ENCODE peak calls at places on chromosomes 16 and 17, in four cellular contexts. One of them, this sample, is unnamed.

GRCh38 chr16:75260856-75261589 is 9.6 kb upstream of the BCAR1 start:
- DNase-seq in endothelial cell of umbilical vein: no peak
- DNase-seq in GM12878: no peak
- DNase-seq in A549: no peak
- DNase-seq in this sample: no peak

GRCh38 chr17:21313320-21313719 is 28.8 kb downstream of the MAP2K3 start:
- DNase-seq in GM12878: no peak
- DNase-seq in endothelial cell of umbilical vein: no peak
- DNase-seq in A549: no peak
- DNase-seq in this sample: no peak

GRCh38 chr16:4556112-4556511 is at the start of gene C16orf96:
- DNase-seq in endothelial cell of umbilical vein: no peak
- DNase-seq in A549: no peak
- DNase-seq in GM12878: no peak
- DNase-seq in this sample: no peak

GRCh38 chr17:67033613-67034012 is 10.7 kb upstream of the CACNG1 start:
- DNase-seq in endothelial cell of umbilical vein: no peak
- DNase-seq in A549: no peak
- DNase-seq in GM12878: no peak
- DNase-seq in this sample: no peak

GRCh38 chr17:78108726-78109488 is 19.6 kb downstream of the TMC6 start:
- DNase-seq in GM12878: no peak
- DNase-seq in A549: no peak
- DNase-seq in endothelial cell of umbilical vein: no peak
- DNase-seq in this sample: no peak

GRCh38 chr16:1054660-1055556 is 17.6 kb upstream of the SSTR5 start:
- DNase-seq in GM12878: no peak
- DNase-seq in endothelial cell of umbilical vein: peak
- DNase-seq in A549: peak
- DNase-seq in this sample: peak

GRCh38 chr17:77491921-77492445 is 351.2 kb downstream of the SEC14L1 start:
- DNase-seq in GM12878: no peak
- DNase-seq in endothelial cell of umbilical vein: no peak
- DNase-seq in A549: no peak
- DNase-seq in this sample: no peak

GRCh38 chr17:82791532-82791931 is 39.7 kb downstream of the TBCD start:
- DNase-seq in endothelial cell of umbilical vein: peak
- DNase-seq in GM12878: no peak
- DNase-seq in A549: no peak
- DNase-seq in this sample: no peak

GRCh38 chr17:72614871-72615626 is 477.4 kb downstream of the SLC39A11 start:
- DNase-seq in A549: peak
- DNase-seq in endothelial cell of umbilical vein: no peak
- DNase-seq in GM12878: no peak
- DNase-seq in this sample: peak

GRCh38 chr16:84851192-84852127 is 31.7 kb downstream of the CRISPLD2 start:
- DNase-seq in A549: peak
- DNase-seq in endothelial cell of umbilical vein: no peak
- DNase-seq in GM12878: no peak
- DNase-seq in this sample: no peak

GRCh38 chr17:75827291-75828050 is 16.7 kb downstream of the UNC13D start:
- DNase-seq in GM12878: no peak
- DNase-seq in endothelial cell of umbilical vein: peak
- DNase-seq in A549: peak
- DNase-seq in this sample: peak

GRCh38 chr16:82881517-82881916 is 254.7 kb downstream of the CDH13 start:
- DNase-seq in A549: no peak
- DNase-seq in GM12878: no peak
- DNase-seq in endothelial cell of umbilical vein: no peak
- DNase-seq in this sample: no peak

GRCh38 chr17:1229891-1230571 is 40.2 kb upstream of the BHLHA9 start:
- DNase-seq in endothelial cell of umbilical vein: no peak
- DNase-seq in A549: no peak
- DNase-seq in GM12878: no peak
- DNase-seq in this sample: no peak

GRCh38 chr17:13209091-13209490 is 191.3 kb upstream of the ELAC2 start:
- DNase-seq in endothelial cell of umbilical vein: no peak
- DNase-seq in GM12878: no peak
- DNase-seq in A549: no peak
- DNase-seq in this sample: no peak

GRCh38 chr16:27330542-27330941 is 16.8 kb downstream of the IL4R start:
- DNase-seq in GM12878: no peak
- DNase-seq in A549: no peak
- DNase-seq in endothelial cell of umbilical vein: peak
- DNase-seq in this sample: no peak

GRCh38 chr17:16929281-16929680 is 42.6 kb downstream of the TNFRSF13B start:
- DNase-seq in endothelial cell of umbilical vein: no peak
- DNase-seq in A549: no peak
- DNase-seq in GM12878: no peak
- DNase-seq in this sample: no peak

GRCh38 chr16:86722970-86723369 is 144.6 kb downstream of the FOXL1 start:
- DNase-seq in endothelial cell of umbilical vein: no peak
- DNase-seq in GM12878: no peak
- DNase-seq in A549: no peak
- DNase-seq in this sample: no peak

GRCh38 chr16:88299751-88300462 is 82.9 kb upstream of the ZNF469 start:
- DNase-seq in endothelial cell of umbilical vein: no peak
- DNase-seq in GM12878: no peak
- DNase-seq in A549: no peak
- DNase-seq in this sample: no peak

GRCh38 chr17:57442914-57443571 is 186.7 kb downstream of the MSI2 start:
- DNase-seq in GM12878: no peak
- DNase-seq in A549: no peak
- DNase-seq in endothelial cell of umbilical vein: peak
- DNase-seq in this sample: no peak

GRCh38 chr17:76714822-76715461 is 4.2 kb upstream of the MXRA7 start:
- DNase-seq in endothelial cell of umbilical vein: peak
- DNase-seq in A549: no peak
- DNase-seq in GM12878: no peak
- DNase-seq in this sample: peak

GRCh38 chr17:4599505-4600281 is 15.4 kb downstream of the SMTNL2 start:
- DNase-seq in A549: no peak
- DNase-seq in endothelial cell of umbilical vein: no peak
- DNase-seq in GM12878: no peak
- DNase-seq in this sample: peak

GRCh38 chr16:84119368-84119767 is 2.6 kb upstream of the MBTPS1 start:
- DNase-seq in endothelial cell of umbilical vein: no peak
- DNase-seq in GM12878: no peak
- DNase-seq in A549: no peak
- DNase-seq in this sample: no peak

GRCh38 chr16:27978876-27979275 is 84.6 kb downstream of the GSG1L start:
- DNase-seq in A549: no peak
- DNase-seq in GM12878: no peak
- DNase-seq in endothelial cell of umbilical vein: no peak
- DNase-seq in this sample: no peak

GRCh38 chr17:73338050-73338491 is 26.3 kb upstream of the CDC42EP4 start:
- DNase-seq in A549: no peak
- DNase-seq in endothelial cell of umbilical vein: no peak
- DNase-seq in GM12878: no peak
- DNase-seq in this sample: no peak

GRCh38 chr16:19810817-19811731 is 73.6 kb downstream of the GPRC5B start:
- DNase-seq in A549: peak
- DNase-seq in endothelial cell of umbilical vein: peak
- DNase-seq in GM12878: no peak
- DNase-seq in this sample: no peak

GRCh38 chr17:57874434-57875108 is 24.7 kb upstream of the MRPS23 start:
- DNase-seq in endothelial cell of umbilical vein: peak
- DNase-seq in A549: no peak
- DNase-seq in GM12878: no peak
- DNase-seq in this sample: peak

GRCh38 chr17:40596261-40596919 is 31.1 kb upstream of the CCR7 start:
- DNase-seq in endothelial cell of umbilical vein: no peak
- DNase-seq in A549: peak
- DNase-seq in GM12878: peak
- DNase-seq in this sample: no peak

DNA sequence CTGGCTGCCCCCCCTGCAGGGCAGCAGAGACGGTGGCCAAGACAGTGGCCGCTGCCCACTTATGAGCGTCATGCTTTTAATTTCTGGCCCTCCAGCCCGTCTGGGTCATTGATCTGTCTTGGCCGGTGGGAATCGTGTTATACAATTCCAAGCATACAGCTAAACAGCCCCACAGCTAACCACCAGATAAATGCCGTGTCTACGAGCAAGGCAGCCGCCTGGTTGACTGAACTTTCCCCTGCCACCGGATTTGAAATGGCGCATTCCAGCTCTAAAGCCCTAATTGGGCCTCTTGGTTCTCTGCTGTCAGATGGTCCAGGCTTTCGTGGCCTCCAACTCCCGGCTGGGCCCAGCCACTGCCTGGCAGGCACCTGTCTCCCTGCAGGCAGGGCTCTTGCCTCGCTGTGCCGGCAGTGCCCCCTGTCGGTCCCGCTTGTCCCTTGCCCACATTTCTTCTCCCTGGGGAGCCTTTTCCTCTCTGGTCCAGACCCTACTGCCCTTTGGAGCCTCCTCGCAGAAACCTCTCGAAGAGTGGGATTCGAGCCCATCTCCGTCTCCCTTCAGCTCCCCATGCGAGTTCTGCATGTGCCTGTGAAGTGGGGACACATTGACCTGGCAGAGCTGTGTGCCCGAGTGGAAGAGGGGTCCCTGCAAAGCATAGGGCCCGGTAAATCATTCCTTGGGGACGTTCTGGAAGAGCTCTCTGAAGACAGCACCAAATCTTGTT is 1.8 kb upstream of the RBFOX3 start:
- DNase-seq in GM12878: no peak
- DNase-seq in A549: peak
- DNase-seq in endothelial cell of umbilical vein: peak
- DNase-seq in this sample: peak
- TF ChIP-seq CTCF in GM12878: peak
- TF ChIP-seq CTCF in A549: peak
- TF ChIP-seq CTCF in endothelial cell of umbilical vein: peak
- TF ChIP-seq CTCF in this sample: peak

DNA sequence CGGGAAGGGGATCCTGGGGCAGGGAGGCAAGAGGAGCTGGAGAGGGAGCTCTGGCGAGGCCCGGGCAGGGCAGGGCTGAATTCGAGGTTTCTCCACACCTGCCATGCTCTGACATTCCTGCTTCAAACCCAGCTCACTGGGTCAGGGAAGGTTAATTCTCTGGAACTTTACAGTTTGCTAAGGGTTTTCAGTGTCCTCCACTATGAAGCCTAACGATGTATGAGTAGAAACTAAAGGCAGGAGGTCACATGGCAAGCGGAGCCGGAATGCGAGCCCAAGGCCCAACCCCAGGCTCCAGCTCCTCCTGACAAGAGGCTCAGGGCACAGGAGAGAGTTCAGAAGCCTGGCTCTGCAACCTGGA is 29.2 kb downstream of the DCAKD start:
- DNase-seq in GM12878: no peak
- DNase-seq in A549: no peak
- DNase-seq in endothelial cell of umbilical vein: no peak
- DNase-seq in this sample: no peak
- TF ChIP-seq MAX in GM12878: no peak
- TF ChIP-seq MAX in A549: no peak
- TF ChIP-seq MAX in endothelial cell of umbilical vein: no peak
- TF ChIP-seq MAX in this sample: no peak

GRCh38 chr16:68490829-68491575 is 42.7 kb upstream of the SMPD3 start:
- DNase-seq in A549: peak
- DNase-seq in endothelial cell of umbilical vein: no peak
- DNase-seq in GM12878: no peak
- DNase-seq in this sample: peak

GRCh38 chr16:68492501-68493411 is 44.4 kb upstream of the SMPD3 start:
- DNase-seq in A549: no peak
- DNase-seq in endothelial cell of umbilical vein: no peak
- DNase-seq in GM12878: no peak
- DNase-seq in this sample: no peak

GRCh38 chr16:68492151-68492500 is 43.8 kb upstream of the SMPD3 start:
- DNase-seq in GM12878: no peak
- DNase-seq in endothelial cell of umbilical vein: no peak
- DNase-seq in A549: no peak
- DNase-seq in this sample: no peak

GRCh38 chr16:68490358-68490757 is 42.0 kb upstream of the SMPD3 start:
- DNase-seq in endothelial cell of umbilical vein: no peak
- DNase-seq in GM12878: no peak
- DNase-seq in A549: no peak
- DNase-seq in this sample: no peak

GRCh38 chr16:68491576-68491950 is 43.3 kb upstream of the SMPD3 start:
- DNase-seq in A549: no peak
- DNase-seq in GM12878: no peak
- DNase-seq in endothelial cell of umbilical vein: no peak
- DNase-seq in this sample: no peak
- TF ChIP-seq CTCF in A549: no peak
- TF ChIP-seq CTCF in GM12878: no peak
- TF ChIP-seq CTCF in endothelial cell of umbilical vein: no peak
- TF ChIP-seq CTCF in this sample: no peak

DNA sequence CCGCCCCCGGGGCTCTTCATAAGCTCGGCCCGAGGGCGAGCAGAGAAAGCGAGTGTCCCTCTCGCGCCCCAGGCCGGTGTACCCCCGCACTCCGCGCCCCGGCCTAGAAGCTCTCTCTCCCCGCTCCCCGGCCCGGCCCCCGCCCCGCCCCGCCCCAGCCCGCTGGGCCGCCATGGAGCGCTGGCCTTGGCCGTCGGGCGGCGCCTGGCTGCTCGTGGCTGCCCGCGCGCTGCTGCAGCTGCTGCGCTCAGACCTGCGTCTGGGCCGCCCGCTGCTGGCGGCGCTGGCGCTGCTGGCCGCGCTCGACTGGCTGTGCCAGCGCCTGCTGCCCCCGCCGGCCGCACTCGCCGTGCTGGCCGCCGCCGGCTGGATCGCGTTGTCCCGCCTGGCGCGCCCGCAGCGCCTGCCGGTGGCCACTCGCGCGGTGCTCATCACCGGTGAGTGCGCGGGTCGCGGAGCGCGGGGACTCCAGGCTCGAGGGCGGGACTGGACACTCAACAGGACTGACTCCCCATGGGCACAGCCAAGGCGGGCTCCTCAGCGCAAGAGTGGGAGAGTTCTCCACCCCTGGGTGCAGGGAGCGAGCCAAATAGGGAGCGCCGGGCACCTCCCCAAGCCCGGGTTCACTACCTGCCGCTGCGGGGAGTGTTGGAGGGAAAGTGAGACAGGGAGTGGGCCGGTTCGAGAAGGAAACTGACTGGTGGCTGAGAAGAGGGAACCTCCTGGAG is at the start of gene HSD11B2:
- DNase-seq in endothelial cell of umbilical vein: peak
- DNase-seq in GM12878: no peak
- DNase-seq in A549: peak
- DNase-seq in this sample: peak
- TF ChIP-seq MAX in endothelial cell of umbilical vein: no peak
- TF ChIP-seq MAX in GM12878: no peak
- TF ChIP-seq MAX in A549: peak
- TF ChIP-seq MAX in this sample: no peak

This sample was measured in WTC11.